ENCODE peak calls at places on chromosomes 1 and 21, in nine cellular contexts. One of them, this sample, is unnamed.
A peak's percentile ranks its signal among the peaks of the same experiment; 100 is the strongest.

GRCh38 chr1:151710187-151710586 is 6.4 kb downstream of the CELF3 start:
- DNase-seq in small intestine: no peak
- DNase-seq in CD4-positive, alpha-beta memory T cell: peak; percentile 14
- DNase-seq in aorta: no peak
- DNase-seq in cardiac muscle cell: no peak
- DNase-seq in left ventricle myocardium inferior: no peak
- DNase-seq in iPS DF 6.9: no peak
- DNase-seq in CD8-positive, alpha-beta T cell: no peak
- DNase-seq in brain microvascular endothelial cell: peak; percentile 74
- DNase-seq in this sample: no peak

GRCh38 chr1:1168451-1169411 is 4.9 kb upstream of the TTLL10 start:
- DNase-seq in small intestine: no peak
- DNase-seq in CD4-positive, alpha-beta memory T cell: no peak
- DNase-seq in aorta: peak; percentile 74
- DNase-seq in cardiac muscle cell: no peak
- DNase-seq in left ventricle myocardium inferior: no peak
- DNase-seq in iPS DF 6.9: no peak
- DNase-seq in CD8-positive, alpha-beta T cell: no peak
- DNase-seq in brain microvascular endothelial cell: no peak
- DNase-seq in this sample: no peak

GRCh38 chr1:56413671-56414199 is 165.6 kb downstream of the PLPP3 start:
- DNase-seq in small intestine: no peak
- DNase-seq in CD4-positive, alpha-beta memory T cell: no peak
- DNase-seq in aorta: no peak
- DNase-seq in cardiac muscle cell: no peak
- DNase-seq in left ventricle myocardium inferior: no peak
- DNase-seq in iPS DF 6.9: no peak
- DNase-seq in CD8-positive, alpha-beta T cell: no peak
- DNase-seq in brain microvascular endothelial cell: no peak
- DNase-seq in this sample: no peak

GRCh38 chr1:31666290-31666963 is 21.8 kb upstream of the PEF1 start:
- DNase-seq in small intestine: peak; percentile 97
- DNase-seq in CD4-positive, alpha-beta memory T cell: no peak
- DNase-seq in aorta: no peak
- DNase-seq in cardiac muscle cell: no peak
- DNase-seq in left ventricle myocardium inferior: no peak
- DNase-seq in iPS DF 6.9: no peak
- DNase-seq in CD8-positive, alpha-beta T cell: no peak
- DNase-seq in brain microvascular endothelial cell: no peak
- DNase-seq in this sample: no peak

GRCh38 chr1:47178020-47178419 is 11.8 kb downstream of the PDZK1IP1 start:
- DNase-seq in small intestine: no peak
- DNase-seq in CD4-positive, alpha-beta memory T cell: no peak
- DNase-seq in aorta: no peak
- DNase-seq in cardiac muscle cell: no peak
- DNase-seq in left ventricle myocardium inferior: no peak
- DNase-seq in iPS DF 6.9: no peak
- DNase-seq in CD8-positive, alpha-beta T cell: no peak
- DNase-seq in brain microvascular endothelial cell: no peak
- DNase-seq in this sample: no peak

GRCh38 chr1:50332941-50333594 is 90.2 kb downstream of the DMRTA2 start:
- DNase-seq in small intestine: peak; percentile 78
- DNase-seq in CD4-positive, alpha-beta memory T cell: peak; percentile 18
- DNase-seq in aorta: peak; percentile 83
- DNase-seq in cardiac muscle cell: peak; percentile 78
- DNase-seq in left ventricle myocardium inferior: peak; percentile 59
- DNase-seq in iPS DF 6.9: no peak
- DNase-seq in CD8-positive, alpha-beta T cell: peak; percentile 21
- DNase-seq in brain microvascular endothelial cell: peak; percentile 6
- DNase-seq in this sample: no peak

GRCh38 chr1:205604825-205605544 is 26.8 kb downstream of the ELK4 start:
- DNase-seq in small intestine: no peak
- DNase-seq in CD4-positive, alpha-beta memory T cell: no peak
- DNase-seq in aorta: no peak
- DNase-seq in cardiac muscle cell: no peak
- DNase-seq in left ventricle myocardium inferior: no peak
- DNase-seq in iPS DF 6.9: no peak
- DNase-seq in CD8-positive, alpha-beta T cell: no peak
- DNase-seq in brain microvascular endothelial cell: no peak
- DNase-seq in this sample: no peak

GRCh38 chr1:75392278-75392677 is 218.6 kb downstream of the SLC44A5 start:
- DNase-seq in small intestine: no peak
- DNase-seq in CD4-positive, alpha-beta memory T cell: no peak
- DNase-seq in aorta: no peak
- DNase-seq in cardiac muscle cell: no peak
- DNase-seq in left ventricle myocardium inferior: no peak
- DNase-seq in iPS DF 6.9: no peak
- DNase-seq in CD8-positive, alpha-beta T cell: no peak
- DNase-seq in brain microvascular endothelial cell: no peak
- DNase-seq in this sample: no peak

GRCh38 chr1:38804062-38804886 is 55.3 kb downstream of the RRAGC start:
- DNase-seq in small intestine: no peak
- DNase-seq in CD4-positive, alpha-beta memory T cell: no peak
- DNase-seq in aorta: no peak
- DNase-seq in cardiac muscle cell: peak; percentile 53
- DNase-seq in left ventricle myocardium inferior: no peak
- DNase-seq in iPS DF 6.9: no peak
- DNase-seq in CD8-positive, alpha-beta T cell: no peak
- DNase-seq in brain microvascular endothelial cell: no peak
- DNase-seq in this sample: no peak

GRCh38 chr1:3772715-3773571 is at the start of gene SMIM1:
- DNase-seq in small intestine: no peak
- DNase-seq in CD4-positive, alpha-beta memory T cell: no peak
- DNase-seq in aorta: peak; percentile 68
- DNase-seq in cardiac muscle cell: no peak
- DNase-seq in left ventricle myocardium inferior: no peak
- DNase-seq in iPS DF 6.9: no peak
- DNase-seq in CD8-positive, alpha-beta T cell: no peak
- DNase-seq in brain microvascular endothelial cell: no peak
- DNase-seq in this sample: no peak

GRCh38 chr21:44079446-44079845 is 27.8 kb upstream of the PWP2 start:
- DNase-seq in small intestine: no peak
- DNase-seq in CD4-positive, alpha-beta memory T cell: no peak
- DNase-seq in aorta: no peak
- DNase-seq in cardiac muscle cell: no peak
- DNase-seq in left ventricle myocardium inferior: no peak
- DNase-seq in iPS DF 6.9: no peak
- DNase-seq in CD8-positive, alpha-beta T cell: no peak
- DNase-seq in brain microvascular endothelial cell: no peak
- DNase-seq in this sample: no peak

GRCh38 chr1:165501351-165501974 is 42.3 kb upstream of the LRRC52 start:
- DNase-seq in small intestine: no peak
- DNase-seq in CD4-positive, alpha-beta memory T cell: no peak
- DNase-seq in aorta: no peak
- DNase-seq in cardiac muscle cell: no peak
- DNase-seq in left ventricle myocardium inferior: no peak
- DNase-seq in iPS DF 6.9: no peak
- DNase-seq in CD8-positive, alpha-beta T cell: no peak
- DNase-seq in brain microvascular endothelial cell: no peak
- DNase-seq in this sample: no peak

GRCh38 chr1:23422313-23422877 is 2.2 kb downstream of the TCEA3 start:
- DNase-seq in small intestine: peak; percentile 79
- DNase-seq in CD4-positive, alpha-beta memory T cell: peak; percentile 41
- DNase-seq in aorta: peak; percentile 92
- DNase-seq in cardiac muscle cell: peak; percentile 15
- DNase-seq in left ventricle myocardium inferior: peak; percentile 78
- DNase-seq in iPS DF 6.9: no peak
- DNase-seq in CD8-positive, alpha-beta T cell: peak; percentile 37
- DNase-seq in brain microvascular endothelial cell: peak; percentile 45
- DNase-seq in this sample: peak; percentile 82

GRCh38 chr1:10480614-10481013 is 5.9 kb downstream of the PEX14 start:
- DNase-seq in small intestine: no peak
- DNase-seq in CD4-positive, alpha-beta memory T cell: no peak
- DNase-seq in aorta: no peak
- DNase-seq in cardiac muscle cell: no peak
- DNase-seq in left ventricle myocardium inferior: no peak
- DNase-seq in iPS DF 6.9: no peak
- DNase-seq in CD8-positive, alpha-beta T cell: no peak
- DNase-seq in brain microvascular endothelial cell: no peak
- DNase-seq in this sample: no peak

GRCh38 chr1:108925920-108926319 is 37.4 kb downstream of the CLCC1 start:
- DNase-seq in small intestine: no peak
- DNase-seq in CD4-positive, alpha-beta memory T cell: no peak
- DNase-seq in aorta: no peak
- DNase-seq in cardiac muscle cell: no peak
- DNase-seq in left ventricle myocardium inferior: no peak
- DNase-seq in iPS DF 6.9: no peak
- DNase-seq in CD8-positive, alpha-beta T cell: no peak
- DNase-seq in brain microvascular endothelial cell: no peak
- DNase-seq in this sample: no peak

GRCh38 chr1:112729909-112730308 is 14.8 kb upstream of the PPM1J start:
- DNase-seq in small intestine: no peak
- DNase-seq in CD4-positive, alpha-beta memory T cell: no peak
- DNase-seq in aorta: no peak
- DNase-seq in cardiac muscle cell: no peak
- DNase-seq in left ventricle myocardium inferior: no peak
- DNase-seq in iPS DF 6.9: no peak
- DNase-seq in CD8-positive, alpha-beta T cell: no peak
- DNase-seq in brain microvascular endothelial cell: no peak
- DNase-seq in this sample: no peak

DNA sequence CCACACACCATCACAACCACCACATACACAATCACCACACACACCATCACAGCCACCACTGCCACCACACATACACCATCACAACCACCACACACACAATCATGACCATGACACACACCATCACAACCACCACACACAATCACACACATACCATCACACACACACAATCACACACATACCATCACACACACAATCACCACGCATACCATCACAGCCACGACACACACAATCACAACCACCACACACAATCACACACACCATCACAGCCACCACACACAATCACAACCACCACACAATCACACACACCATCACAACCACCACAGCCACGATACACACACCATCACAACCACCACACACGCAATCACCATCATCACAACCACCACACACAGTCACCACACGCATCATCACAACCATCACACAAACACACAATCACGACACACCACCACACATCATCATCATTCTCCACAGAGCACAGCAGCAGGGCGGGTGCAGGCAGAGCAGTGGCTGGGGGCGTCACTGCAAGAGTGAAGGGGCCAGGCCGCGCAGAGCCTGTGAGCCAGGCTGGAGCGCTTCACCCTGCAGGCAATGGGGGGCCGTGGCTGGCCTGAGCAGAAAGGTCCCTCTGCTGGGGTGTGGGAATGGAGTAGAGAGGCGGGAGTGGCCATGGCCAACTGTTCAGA is 32.6 kb downstream of the CDCP2 start:
- DNase-seq in small intestine: no peak
- DNase-seq in CD4-positive, alpha-beta memory T cell: no peak
- DNase-seq in aorta: no peak
- DNase-seq in cardiac muscle cell: no peak
- DNase-seq in left ventricle myocardium inferior: no peak
- DNase-seq in iPS DF 6.9: no peak
- DNase-seq in CD8-positive, alpha-beta T cell: no peak
- DNase-seq in brain microvascular endothelial cell: no peak
- DNase-seq in this sample: no peak
- H3K4me3 ChIP-seq in small intestine: no peak overlapping the region
- H3K4me3 ChIP-seq in CD4-positive, alpha-beta memory T cell: no peak overlapping the region
- H3K4me3 ChIP-seq in aorta: no peak overlapping the region
- H3K4me3 ChIP-seq in cardiac muscle cell: no peak overlapping the region
- H3K4me3 ChIP-seq in left ventricle myocardium inferior: no peak overlapping the region
- H3K4me3 ChIP-seq in iPS DF 6.9: no peak overlapping the region
- H3K4me3 ChIP-seq in CD8-positive, alpha-beta T cell: no peak overlapping the region
- H3K4me3 ChIP-seq in brain microvascular endothelial cell: no peak overlapping the region
- H3K4me3 ChIP-seq in this sample: no peak overlapping the region

DNA sequence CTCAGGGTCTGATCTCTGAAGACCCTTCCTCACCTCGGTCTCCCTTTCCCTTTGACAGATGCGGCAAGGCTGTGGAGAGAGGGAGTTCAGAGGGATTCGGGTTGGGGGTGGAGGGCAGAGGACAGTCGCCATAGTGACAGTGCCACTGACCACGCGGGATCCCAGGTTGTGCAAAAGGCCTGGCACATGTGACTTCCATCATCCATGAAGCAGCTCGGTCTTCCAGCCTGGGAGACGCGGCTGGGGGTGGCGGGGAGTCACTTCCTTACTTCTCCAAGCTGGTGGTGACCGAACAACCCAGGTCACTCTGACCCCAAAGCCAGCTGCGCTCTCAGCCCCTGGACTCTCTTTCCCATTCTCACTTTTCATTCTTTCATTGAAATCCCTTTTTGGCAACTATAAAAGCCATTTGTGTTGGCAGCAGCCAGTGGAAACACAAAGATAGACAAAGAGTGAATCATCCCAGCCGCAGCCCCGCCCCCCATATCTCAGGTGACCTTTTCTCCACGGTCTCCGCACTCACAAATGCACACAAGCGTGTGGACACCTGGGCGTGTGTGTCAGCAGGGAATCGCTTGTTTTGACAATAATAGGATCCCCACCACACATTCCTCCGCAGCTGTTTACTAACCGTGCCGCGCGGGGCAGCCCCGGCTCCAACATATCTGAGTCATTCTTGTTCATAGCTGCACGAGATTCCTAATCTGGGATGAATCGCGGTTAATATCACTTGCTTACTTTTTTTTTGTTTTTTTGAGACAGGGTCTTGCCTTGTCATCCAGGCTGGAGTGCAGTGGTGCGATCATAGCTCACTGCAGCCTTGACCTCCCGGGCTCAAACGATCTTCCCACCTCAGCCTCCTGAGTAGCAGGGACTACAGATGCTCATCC is 68.3 kb downstream of the DHRS3 start:
- DNase-seq in small intestine: peak; percentile 79
- DNase-seq in CD4-positive, alpha-beta memory T cell: no peak
- DNase-seq in aorta: peak; percentile 90
- DNase-seq in cardiac muscle cell: no peak
- DNase-seq in left ventricle myocardium inferior: peak; percentile 68
- DNase-seq in iPS DF 6.9: no peak
- DNase-seq in CD8-positive, alpha-beta T cell: no peak
- DNase-seq in brain microvascular endothelial cell: peak; percentile 99
- DNase-seq in this sample: no peak
- H3K4me3 ChIP-seq in small intestine: no peak overlapping the region
- H3K4me3 ChIP-seq in CD4-positive, alpha-beta memory T cell: no peak overlapping the region
- H3K4me3 ChIP-seq in aorta: no peak overlapping the region
- H3K4me3 ChIP-seq in cardiac muscle cell: no peak overlapping the region
- H3K4me3 ChIP-seq in left ventricle myocardium inferior: no peak overlapping the region
- H3K4me3 ChIP-seq in iPS DF 6.9: no peak overlapping the region
- H3K4me3 ChIP-seq in CD8-positive, alpha-beta T cell: no peak overlapping the region
- H3K4me3 ChIP-seq in brain microvascular endothelial cell: no peak overlapping the region
- H3K4me3 ChIP-seq in this sample: no peak overlapping the region

DNA sequence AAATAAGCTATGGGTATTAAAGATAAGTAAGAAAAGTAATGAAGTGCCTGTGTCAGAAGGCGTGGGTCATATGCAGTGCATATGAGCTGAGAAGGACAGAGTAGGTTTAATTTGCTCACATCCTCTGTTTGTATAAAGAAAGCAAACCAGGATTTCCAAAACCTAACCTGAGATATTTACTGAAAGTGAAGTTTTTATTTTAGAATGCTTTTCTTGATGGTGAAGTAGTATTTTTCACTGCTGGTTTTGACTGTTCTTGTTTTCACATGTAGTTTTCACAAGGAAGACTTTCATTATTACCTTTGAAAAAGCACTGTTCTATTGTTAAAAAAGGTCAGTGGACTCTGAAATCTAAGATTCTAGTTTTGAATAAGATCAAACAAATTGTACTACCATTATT is 279.0 kb downstream of the AMY1C start:
- DNase-seq in small intestine: no peak
- DNase-seq in CD4-positive, alpha-beta memory T cell: no peak
- DNase-seq in aorta: no peak
- DNase-seq in cardiac muscle cell: no peak
- DNase-seq in left ventricle myocardium inferior: no peak
- DNase-seq in iPS DF 6.9: no peak
- DNase-seq in CD8-positive, alpha-beta T cell: no peak
- DNase-seq in brain microvascular endothelial cell: no peak
- DNase-seq in this sample: no peak
- H3K4me3 ChIP-seq in small intestine: no peak overlapping the region
- H3K4me3 ChIP-seq in CD4-positive, alpha-beta memory T cell: no peak overlapping the region
- H3K4me3 ChIP-seq in aorta: no peak overlapping the region
- H3K4me3 ChIP-seq in cardiac muscle cell: no peak overlapping the region
- H3K4me3 ChIP-seq in left ventricle myocardium inferior: no peak overlapping the region
- H3K4me3 ChIP-seq in iPS DF 6.9: no peak overlapping the region
- H3K4me3 ChIP-seq in CD8-positive, alpha-beta T cell: no peak overlapping the region
- H3K4me3 ChIP-seq in brain microvascular endothelial cell: no peak overlapping the region
- H3K4me3 ChIP-seq in this sample: no peak overlapping the region

GRCh38 chr1:59856725-59857338 is 42.1 kb downstream of the HOOK1 start:
- DNase-seq in small intestine: peak; percentile 33
- DNase-seq in CD4-positive, alpha-beta memory T cell: no peak
- DNase-seq in aorta: no peak
- DNase-seq in cardiac muscle cell: no peak
- DNase-seq in left ventricle myocardium inferior: no peak
- DNase-seq in iPS DF 6.9: no peak
- DNase-seq in CD8-positive, alpha-beta T cell: no peak
- DNase-seq in brain microvascular endothelial cell: no peak
- DNase-seq in this sample: no peak
- H3K4me3 ChIP-seq in small intestine: no peak overlapping the region
- H3K4me3 ChIP-seq in CD4-positive, alpha-beta memory T cell: no peak overlapping the region
- H3K4me3 ChIP-seq in aorta: no peak overlapping the region
- H3K4me3 ChIP-seq in cardiac muscle cell: no peak overlapping the region
- H3K4me3 ChIP-seq in left ventricle myocardium inferior: peak overlapping the region; percentile 9
- H3K4me3 ChIP-seq in iPS DF 6.9: no peak overlapping the region
- H3K4me3 ChIP-seq in CD8-positive, alpha-beta T cell: no peak overlapping the region
- H3K4me3 ChIP-seq in brain microvascular endothelial cell: no peak overlapping the region
- H3K4me3 ChIP-seq in this sample: no peak overlapping the region